ENCODE peak calls at places on chromosomes 16 and 17, in eight cellular contexts. P is heart left ventricle, B is ascending aorta, X is fibroblast of lung, E is stomach, R is Panc1, Q is OCI-LY7, T is HCT116. G is an unnamed sample.

GRCh38 chr16:89034573-89034961 is 57.6 kb upstream of the CBFA2T3 start:
- DNase-seq in P (no peak), B (no peak), X (no peak), E (no peak), R (no peak), Q (no peak), T (no peak), G (no peak)

GRCh38 chr17:4236456-4236855 is 27.3 kb downstream of the ANKFY1 start:
- DNase-seq in P (no peak), B (no peak), X (no peak), E (no peak), R (no peak), Q (no peak), T (no peak), G (no peak)

GRCh38 chr17:49516190-49516589 is 21.1 kb downstream of the NGFR start:
- DNase-seq in P (no peak), B (no peak), X (no peak), E (no peak), R (no peak), Q (no peak), T (no peak), G (no peak)

GRCh38 chr17:73091770-73092517 is 544 bp downstream of the SLC39A11 start:
- DNase-seq in P (peak; percentile 37), B (no peak), X (peak; percentile 35), E (peak; percentile 33), R (no peak), Q (peak; percentile 19), T (no peak), G (no peak)

GRCh38 chr16:47721016-47721673 is 260.0 kb downstream of the PHKB start:
- DNase-seq in P (no peak), B (no peak), X (no peak), E (no peak), R (no peak), Q (no peak), T (no peak), G (no peak)

GRCh38 chr17:80905586-80906230 is 85.9 kb upstream of the CHMP6 start:
- DNase-seq in P (peak; percentile 15), B (no peak), X (no peak), E (no peak), R (no peak), Q (no peak), T (no peak), G (no peak)

GRCh38 chr17:17682737-17683675 is 1.7 kb downstream of the RAI1 start:
- DNase-seq in P (peak; percentile 72), B (peak; percentile 82), X (peak; percentile 86), E (peak; percentile 75), R (no peak), Q (peak; percentile 65), T (no peak), G (peak; percentile 56)

GRCh38 chr16:88881090-88881580 is 14.7 kb upstream of the PABPN1L start:
- DNase-seq in P (no peak), B (no peak), X (no peak), E (peak; percentile 37), R (no peak), Q (no peak), T (no peak), G (no peak)

GRCh38 chr17:39611441-39612112 is 3.9 kb upstream of the NEUROD2 start:
- DNase-seq in P (no peak), B (no peak), X (no peak), E (no peak), R (no peak), Q (no peak), T (no peak), G (no peak)

GRCh38 chr17:36674278-36674650 is 72.9 kb downstream of the MRM1 start:
- DNase-seq in P (no peak), B (no peak), X (no peak), E (no peak), R (no peak), Q (no peak), T (no peak), G (peak; percentile 68)

GRCh38 chr17:8803531-8804416 is 4.6 kb upstream of the MFSD6L start:
- DNase-seq in P (no peak), B (no peak), X (no peak), E (no peak), R (no peak), Q (peak; percentile 37), T (no peak), G (no peak)

GRCh38 chr17:82367724-82368524 is 3.6 kb upstream of the UTS2R start:
- DNase-seq in P (no peak), B (no peak), X (no peak), E (no peak), R (no peak), Q (peak; percentile 96), T (peak; percentile 98), G (no peak)

GRCh38 chr17:44998646-44999045 is 30.5 kb upstream of the C1QL1 start:
- DNase-seq in P (no peak), B (no peak), X (no peak), E (no peak), R (no peak), Q (no peak), T (no peak), G (no peak)

GRCh38 chr16:74025-74424 is 1.6 kb upstream of the RHBDF1 start:
- DNase-seq in P (peak; percentile 85), B (no peak), X (no peak), E (no peak), R (no peak), Q (no peak), T (no peak), G (peak; percentile 20)
- H3K4me1 ChIP-seq in P (peaks cover 89% of the 10 kb centered on the region), B (peaks cover 62% of the 10 kb centered on the region), X (peaks cover 52% of the 10 kb centered on the region), E (peaks cover 81% of the 10 kb centered on the region), R (peaks cover 64% of the 10 kb centered on the region), Q (peaks cover 27% of the 10 kb centered on the region), T (peaks cover 31% of the 10 kb centered on the region), G (peaks cover 24% of the 10 kb centered on the region)

DNA sequence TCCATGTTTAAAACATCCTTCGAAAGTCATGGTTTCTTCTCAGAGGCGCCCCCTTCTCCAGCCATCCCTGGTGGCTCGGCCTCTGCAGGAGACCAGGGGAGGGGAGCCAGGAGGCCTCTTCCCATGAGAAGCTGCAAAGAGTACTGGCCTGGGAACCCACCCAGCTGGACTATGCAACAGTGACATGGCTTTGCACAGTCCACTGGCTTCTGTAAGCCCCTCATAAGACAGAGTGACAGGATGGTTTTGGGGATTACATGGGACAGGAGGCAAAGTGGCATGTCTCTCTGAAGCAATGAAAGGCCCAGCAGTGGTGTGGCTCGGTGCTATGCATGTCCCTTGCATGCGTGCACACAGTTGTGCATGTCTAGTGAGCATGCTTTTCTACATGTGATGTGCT is 99.5 kb downstream of the C16orf78 start:
- DNase-seq in P (no peak), B (peak; percentile 42), X (no peak), E (peak; percentile 3), R (no peak), Q (no peak), T (no peak), G (no peak)
- H3K4me1 ChIP-seq in P (no peaks in the 10 kb centered on the region), B (peaks cover 2% of the 10 kb centered on the region), X (no peaks in the 10 kb centered on the region), E (no peaks in the 10 kb centered on the region), R (no peaks in the 10 kb centered on the region), Q (peaks cover 45% of the 10 kb centered on the region), T (no peaks in the 10 kb centered on the region), G (no peaks in the 10 kb centered on the region)

GRCh38 chr17:27514595-27515413 is 58.6 kb downstream of the KSR1 start:
- DNase-seq in P (no peak), B (no peak), X (no peak), E (no peak), R (no peak), Q (no peak), T (no peak), G (no peak)

GRCh38 chr17:27511154-27511553 is 54.9 kb downstream of the KSR1 start:
- DNase-seq in P (no peak), B (no peak), X (no peak), E (no peak), R (no peak), Q (no peak), T (no peak), G (no peak)

GRCh38 chr17:27511921-27512320 is 55.7 kb downstream of the KSR1 start:
- DNase-seq in P (no peak), B (no peak), X (no peak), E (no peak), R (no peak), Q (no peak), T (no peak), G (no peak)

GRCh38 chr17:27513849-27514248 is 57.6 kb downstream of the KSR1 start:
- DNase-seq in P (no peak), B (no peak), X (no peak), E (no peak), R (no peak), Q (no peak), T (no peak), G (no peak)

GRCh38 chr17:27512511-27513346 is 56.5 kb downstream of the KSR1 start:
- DNase-seq in P (no peak), B (no peak), X (no peak), E (no peak), R (no peak), Q (no peak), T (no peak), G (no peak)
- H3K4me1 ChIP-seq in P (no peaks in the 10 kb centered on the region), B (no peaks in the 10 kb centered on the region), X (no peaks in the 10 kb centered on the region), E (peaks cover 44% of the 10 kb centered on the region), R (no peaks in the 10 kb centered on the region), Q (peaks cover 1% of the 10 kb centered on the region), T (no peaks in the 10 kb centered on the region), G (no peaks in the 10 kb centered on the region)

GRCh38 chr17:35028531-35029262 is 34.8 kb downstream of the RFFL start:
- DNase-seq in P (no peak), B (no peak), X (peak; percentile 25), E (no peak), R (no peak), Q (no peak), T (no peak), G (no peak)

GRCh38 chr17:35025541-35025940 is 38.0 kb downstream of the RFFL start:
- DNase-seq in P (no peak), B (no peak), X (no peak), E (no peak), R (no peak), Q (no peak), T (no peak), G (no peak)

GRCh38 chr17:35030780-35031179 is 32.7 kb downstream of the RFFL start:
- DNase-seq in P (no peak), B (no peak), X (no peak), E (no peak), R (no peak), Q (no peak), T (no peak), G (no peak)
- H3K4me1 ChIP-seq in P (no peaks in the 10 kb centered on the region), B (no peaks in the 10 kb centered on the region), X (no peaks in the 10 kb centered on the region), E (no peaks in the 10 kb centered on the region), R (no peaks in the 10 kb centered on the region), Q (no peaks in the 10 kb centered on the region), T (no peaks in the 10 kb centered on the region), G (peaks cover 23% of the 10 kb centered on the region)

GRCh38 chr16:28261916-28262315 is 30.4 kb upstream of the SBK1 start:
- DNase-seq in P (peak; percentile 61), B (no peak), X (no peak), E (no peak), R (no peak), Q (no peak), T (no peak), G (no peak)

GRCh38 chr16:28265822-28266221 is 26.5 kb upstream of the SBK1 start:
- DNase-seq in P (no peak), B (no peak), X (no peak), E (no peak), R (no peak), Q (no peak), T (no peak), G (peak; percentile 11)

GRCh38 chr16:28260193-28260592 is 32.1 kb upstream of the SBK1 start:
- DNase-seq in P (peak; percentile 55), B (no peak), X (peak; percentile 20), E (no peak), R (no peak), Q (no peak), T (no peak), G (no peak)

GRCh38 chr16:28264656-28265055 is 27.7 kb upstream of the SBK1 start:
- DNase-seq in P (peak; percentile 38), B (no peak), X (peak; percentile 4), E (peak; percentile 52), R (no peak), Q (no peak), T (no peak), G (no peak)

GRCh38 chr16:28263305-28263704 is 29.0 kb upstream of the SBK1 start:
- DNase-seq in P (no peak), B (no peak), X (no peak), E (no peak), R (no peak), Q (no peak), T (no peak), G (no peak)
- H3K4me1 ChIP-seq in P (peaks cover 35% of the 10 kb centered on the region), B (peaks cover 9% of the 10 kb centered on the region), X (no peaks in the 10 kb centered on the region), E (peaks cover 10% of the 10 kb centered on the region), R (peaks cover 7% of the 10 kb centered on the region), Q (no peaks in the 10 kb centered on the region), T (no peaks in the 10 kb centered on the region), G (peaks cover 17% of the 10 kb centered on the region)